ENCODE peak calls at places on chromosomes 5 and 9, in ten cellular contexts. F is H7; U is HCT116; V is HFF-Myc; R is ovary; X is NT2/D1; Q is Caco-2; K is tibial nerve; E is CD8-positive, alpha-beta T cell; Z is GM12864. P is an unnamed sample.

GRCh38 chr5:80864706-80865435 is 95.3 kb upstream of the RASGRF2 start:
- DNase-seq in V (no peak), X (no peak), E (no peak), F (no peak), Z (no peak), K (no peak), Q (no peak), U (no peak), R (no peak), P (no peak)

GRCh38 chr5:8905021-8905420 is 640.9 kb downstream of the SEMA5A start:
- DNase-seq in V (peak), X (no peak), K (no peak), E (no peak), U (no peak), F (no peak), Z (no peak), Q (no peak), R (no peak), P (no peak)

GRCh38 chr5:126363658-126364057 is 59.6 kb upstream of the GRAMD2B start:
- DNase-seq in Z (no peak), E (no peak), V (no peak), K (no peak), U (no peak), F (no peak), Q (no peak), R (no peak), X (no peak), P (no peak)

GRCh38 chr5:149439899-149440655 is 61.0 kb upstream of the IL17B start:
- DNase-seq in V (no peak), E (no peak), X (no peak), U (peak), Q (peak), F (peak), Z (no peak), R (no peak), K (no peak), P (peak)

GRCh38 chr5:81417052-81417451 is 23.1 kb upstream of the ACOT12 start:
- DNase-seq in K (no peak), R (no peak), Z (no peak), E (no peak), V (no peak), U (peak), F (no peak), Q (no peak), X (no peak), P (no peak)

GRCh38 chr5:115423541-115423940 is 121.0 kb downstream of the FEM1C start:
- DNase-seq in F (no peak), Z (no peak), K (peak), Q (no peak), E (no peak), R (no peak), V (no peak), X (no peak), U (no peak), P (peak)

GRCh38 chr9:34310205-34310604 is 18.9 kb downstream of the KIF24 start:
- DNase-seq in V (no peak), R (no peak), Q (no peak), Z (no peak), U (no peak), F (no peak), K (no peak), E (no peak), X (no peak), P (no peak)

GRCh38 chr5:77358566-77359205 is 133.4 kb downstream of the WDR41 start:
- DNase-seq in E (no peak), Z (no peak), X (no peak), F (no peak), R (peak), U (no peak), K (no peak), V (peak), Q (peak), P (no peak)

GRCh38 chr9:13958672-13959071 is 355.3 kb downstream of the NFIB start:
- DNase-seq in U (no peak), F (no peak), Q (no peak), V (no peak), E (no peak), Z (no peak), K (no peak), X (no peak), R (no peak), P (no peak)

GRCh38 chr9:79858509-79858908 is 286.7 kb downstream of the TLE4 start:
- DNase-seq in V (no peak), Q (no peak), Z (no peak), E (no peak), F (no peak), R (no peak), X (no peak), U (no peak), K (no peak), P (no peak)

GRCh38 chr9:6680797-6681146 is 35.2 kb upstream of the GLDC start:
- DNase-seq in E (peak), Z (peak), X (no peak), R (no peak), U (no peak), F (no peak), Q (peak), K (peak), V (peak), P (peak)

GRCh38 chr9:107685901-107686300 is 196.3 kb upstream of the KLF4 start:
- DNase-seq in V (no peak), Q (no peak), X (no peak), Z (no peak), F (no peak), E (no peak), R (no peak), K (no peak), U (no peak), P (no peak)

GRCh38 chr9:38118862-38119435 is 49.9 kb upstream of the SHB start:
- DNase-seq in K (no peak), V (no peak), U (no peak), R (no peak), F (no peak), Q (no peak), E (no peak), X (no peak), Z (no peak), P (no peak)

GRCh38 chr9:127763918-127764384 is 14.5 kb downstream of the SH2D3C start:
- DNase-seq in E (peak), U (no peak), F (peak), X (no peak), Z (no peak), R (no peak), K (no peak), Q (no peak), V (no peak), P (peak)

GRCh38 chr9:14342746-14343145 is 28.8 kb upstream of the NFIB start:
- DNase-seq in Q (no peak), X (no peak), R (no peak), F (no peak), K (no peak), E (no peak), Z (no peak), U (no peak), V (no peak), P (no peak)

GRCh38 chr9:121700831-121701419 is 49.5 kb downstream of the DAB2IP start:
- DNase-seq in K (no peak), Q (no peak), F (no peak), E (no peak), Z (no peak), U (no peak), V (no peak), X (no peak), R (peak), P (no peak)
- H3K4me3 ChIP-seq in K (peak), Q (no peak), F (no peak), E (no peak), Z (no peak), U (no peak), V (peak), X (no peak), R (peak), P (peak)

DNA sequence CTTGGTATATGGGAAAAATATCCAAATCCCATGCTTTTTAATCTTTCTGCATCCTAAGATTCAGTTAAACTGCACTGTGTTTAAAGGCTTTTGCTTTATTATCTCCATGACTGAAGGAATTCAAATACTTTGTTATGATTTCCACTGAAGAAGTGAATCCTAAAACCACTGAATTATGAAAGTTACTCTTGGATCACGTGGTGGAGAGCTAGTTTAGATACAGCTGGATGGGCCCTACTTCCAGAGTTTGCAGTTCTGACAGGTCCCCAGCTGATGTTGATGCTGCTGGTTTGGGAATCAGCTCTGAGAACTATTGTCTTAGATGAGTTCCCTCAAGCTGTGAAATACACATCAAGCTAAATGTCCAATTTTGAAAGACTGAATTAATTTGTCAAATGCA is 5.0 kb downstream of the DAB2 start:
- DNase-seq in V (no peak), X (no peak), F (no peak), K (no peak), U (no peak), R (no peak), Q (no peak), Z (no peak), E (no peak), P (no peak)
- H3K4me3 ChIP-seq in V (no peak), X (no peak), F (no peak), K (no peak), U (no peak), R (no peak), Q (no peak), Z (no peak), E (no peak), P (no peak)

GRCh38 chr9:90830051-90830450 is 28.4 kb downstream of the SYK start:
- DNase-seq in F (no peak), Q (no peak), U (no peak), E (no peak), V (no peak), Z (no peak), R (no peak), X (no peak), K (no peak), P (peak)

GRCh38 chr9:90822866-90823265 is 21.2 kb downstream of the SYK start:
- DNase-seq in R (no peak), F (no peak), V (no peak), U (no peak), E (no peak), X (peak), Q (no peak), Z (no peak), K (no peak), P (no peak)

GRCh38 chr9:90827181-90827866 is 25.7 kb downstream of the SYK start:
- DNase-seq in E (no peak), Z (peak), U (no peak), Q (no peak), K (no peak), F (no peak), R (no peak), X (no peak), V (no peak), P (no peak)

GRCh38 chr9:90825586-90825985 is 24.0 kb downstream of the SYK start:
- DNase-seq in V (no peak), X (no peak), U (no peak), R (no peak), E (no peak), Z (no peak), F (no peak), K (no peak), Q (no peak), P (no peak)

GRCh38 chr9:90826326-90827020 is 24.9 kb downstream of the SYK start:
- DNase-seq in K (no peak), E (no peak), R (no peak), Q (no peak), V (no peak), X (no peak), Z (no peak), U (no peak), F (no peak), P (no peak)
- H3K4me3 ChIP-seq in K (no peak), E (no peak), R (no peak), Q (no peak), V (no peak), X (no peak), Z (no peak), U (no peak), F (no peak), P (no peak)

GRCh38 chr9:94993821-94994165 is 267.3 kb downstream of the AOPEP start:
- DNase-seq in U (no peak), R (no peak), F (peak), Z (no peak), E (no peak), K (no peak), V (no peak), Q (no peak), X (no peak), P (no peak)
- H3K4me3 ChIP-seq in U (no peak), R (peak), F (no peak), Z (no peak), E (no peak), K (no peak), V (no peak), Q (no peak), X (no peak), P (no peak)

DNA sequence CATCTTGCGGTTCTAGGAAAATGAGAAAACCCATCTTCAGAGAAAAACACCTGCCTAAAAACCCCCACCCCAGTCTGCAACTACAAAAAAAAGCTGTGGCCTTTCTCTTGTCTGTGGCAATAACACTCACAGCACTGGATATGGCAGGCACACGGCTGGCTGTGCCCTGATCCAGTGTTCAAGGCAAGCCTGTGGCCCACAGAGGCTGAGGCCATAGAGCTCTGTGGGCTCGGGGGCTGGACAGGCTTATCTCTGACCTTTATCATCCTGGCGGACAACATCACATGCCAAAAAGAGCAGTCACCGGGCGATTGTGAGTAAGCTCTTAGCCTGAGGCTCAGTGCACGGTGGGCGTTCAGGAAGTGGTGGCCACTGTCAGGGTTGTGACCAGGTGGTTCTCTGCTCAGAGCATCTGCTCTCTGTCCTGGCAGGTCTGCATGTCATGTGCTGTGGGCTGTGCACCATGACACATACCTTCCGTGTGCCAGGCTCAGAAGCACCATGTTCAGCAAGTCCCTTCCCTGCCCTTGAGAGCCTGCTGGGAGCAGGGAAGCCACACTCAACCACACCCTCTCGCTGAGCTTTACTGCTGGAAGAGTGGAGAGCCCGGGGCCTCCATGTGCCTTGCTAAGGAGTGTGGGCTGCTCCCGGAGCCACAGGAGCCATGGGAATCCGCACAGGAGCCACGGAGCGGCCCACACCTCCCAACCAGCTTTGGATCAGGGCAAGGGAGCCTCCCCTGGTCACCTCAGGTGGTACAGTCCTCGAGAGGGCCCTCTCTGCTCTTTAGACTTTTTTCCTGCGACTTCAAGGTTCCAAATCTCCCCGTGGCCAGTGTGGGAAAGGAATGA is 34.6 kb upstream of the WDR38 start:
- DNase-seq in R (no peak), X (no peak), K (no peak), Z (no peak), E (no peak), Q (peak), U (peak), F (peak), V (no peak), P (no peak)
- H3K4me3 ChIP-seq in R (no peak), X (no peak), K (no peak), Z (no peak), E (no peak), Q (no peak), U (no peak), F (no peak), V (no peak), P (no peak)

GRCh38 chr5:172834570-172835245 is 657 bp downstream of the ERGIC1 start:
- DNase-seq in F (peak), Q (peak), E (no peak), R (no peak), U (no peak), Z (no peak), X (no peak), V (no peak), K (no peak), P (peak)

GRCh38 chr5:172832383-172833315 is 1.4 kb upstream of the ERGIC1 start:
- DNase-seq in E (no peak), K (no peak), F (no peak), U (no peak), V (no peak), Q (no peak), Z (no peak), X (no peak), R (no peak), P (no peak)

GRCh38 chr5:172833372-172833690 is 720 bp upstream of the ERGIC1 start:
- DNase-seq in K (no peak), Q (no peak), F (no peak), R (no peak), X (no peak), U (no peak), Z (no peak), E (no peak), V (no peak), P (no peak)

GRCh38 chr5:172835246-172836030 is 1.4 kb downstream of the ERGIC1 start:
- DNase-seq in V (no peak), R (no peak), U (no peak), Q (no peak), X (no peak), E (no peak), F (peak), Z (no peak), K (no peak), P (no peak)

DNA sequence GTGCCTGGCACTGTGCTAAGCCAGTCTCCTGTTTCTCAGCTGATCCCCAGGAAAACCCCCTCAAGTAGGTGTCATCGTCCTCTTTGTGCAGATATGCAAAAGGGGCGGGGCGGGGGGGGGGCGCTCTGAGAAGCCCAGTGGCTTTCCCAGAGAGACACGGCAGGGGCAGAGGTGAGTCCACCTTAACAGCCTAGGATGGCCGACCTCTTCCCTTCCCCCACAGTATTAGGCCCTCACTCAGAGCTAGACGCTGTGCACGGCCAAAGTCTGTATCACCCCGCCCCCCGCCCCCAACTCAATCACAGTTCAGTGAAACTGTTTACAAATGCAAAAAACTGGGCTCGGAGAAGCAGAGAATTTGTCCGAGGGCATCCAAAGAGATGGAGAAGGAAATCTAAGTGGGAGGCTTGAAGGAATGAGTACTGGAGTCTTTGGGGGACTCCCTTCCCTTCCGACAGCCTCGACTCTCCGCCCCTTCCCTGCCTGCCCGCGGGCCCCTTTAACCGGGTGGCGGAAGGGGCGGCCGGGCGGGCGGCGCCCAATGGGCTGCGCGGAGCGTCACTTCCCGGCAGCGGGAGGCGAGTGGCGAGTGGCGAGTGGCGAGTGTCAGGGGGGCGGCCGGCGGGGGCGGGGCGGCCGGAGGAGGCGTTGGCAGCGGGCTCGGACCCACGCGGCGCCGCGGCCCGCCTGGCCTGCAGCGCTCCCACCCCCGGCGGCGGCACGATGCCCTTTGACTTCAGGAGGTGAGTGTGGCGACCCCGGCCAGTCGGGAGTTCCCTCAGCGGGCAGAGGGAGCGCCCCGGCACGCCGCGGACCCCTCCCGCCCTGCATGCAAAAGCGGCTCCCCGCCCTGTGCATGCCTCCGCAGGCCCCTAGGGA is at the start of gene ERGIC1:
- DNase-seq in U (peak), X (peak), Z (no peak), E (peak), Q (peak), K (peak), V (no peak), R (peak), F (peak), P (peak)
- H3K4me3 ChIP-seq in U (peak), X (peak), Z (peak), E (peak), Q (peak), K (peak), V (peak), R (peak), F (peak), P (peak)

DNA sequence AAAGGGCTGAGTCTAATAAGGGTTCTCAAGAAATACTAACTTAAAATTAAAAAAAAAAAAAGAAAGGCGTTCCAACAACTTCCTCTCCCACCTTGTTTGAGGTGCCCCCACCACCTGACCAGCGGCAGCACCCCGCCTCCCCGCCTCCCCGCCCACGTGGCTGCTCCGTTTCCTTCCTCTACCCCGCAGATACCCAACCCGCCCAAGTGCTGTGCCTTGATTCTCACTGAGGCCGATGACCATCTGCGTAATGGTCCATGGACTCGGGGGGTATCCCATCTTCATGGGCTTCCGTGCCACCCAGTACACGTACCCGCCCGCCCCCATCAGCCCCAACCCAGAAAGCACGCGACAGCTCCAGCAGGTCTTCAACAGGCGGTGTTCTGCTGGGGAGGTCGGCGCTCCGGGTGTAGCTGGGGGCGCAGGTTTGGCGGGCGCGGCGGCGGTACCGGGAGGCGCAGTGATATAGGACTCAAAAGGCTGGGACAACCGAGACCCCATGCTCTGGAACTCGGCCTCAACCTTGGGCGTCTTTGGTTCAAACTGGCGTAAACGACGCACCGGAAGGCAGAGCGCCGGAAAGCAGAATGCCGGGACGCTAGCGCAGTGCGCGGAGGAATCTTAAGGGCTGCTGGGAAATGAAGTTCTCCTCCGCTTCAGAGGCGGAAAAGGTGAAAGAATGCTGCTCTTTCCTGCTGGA is at the start of gene DMAC1:
- DNase-seq in V (peak), Q (peak), R (peak), E (peak), X (peak), F (peak), Z (peak), K (peak), U (peak), P (peak)
- H3K4me3 ChIP-seq in V (peak), Q (peak), R (peak), E (peak), X (peak), F (peak), Z (peak), K (peak), U (peak), P (peak)

P was measured in upper lobe of left lung.